ENCODE peak calls at places on chromosome 1, in ten cellular contexts. Q is endodermal cell, W is cardiac muscle cell, I is keratinocyte, M is tibial nerve, X is kidney epithelial cell, N is body of pancreas, V is fibroblast of villous mesenchyme, Z is foreskin fibroblast, E is Karpas-422. L is an unnamed sample.

GRCh38 chr1:17316704-17317103 is 8.7 kb downstream of the PADI4 start:
- DNase-seq in E (no peak), N (no peak), M (no peak), X (no peak), I (no peak), Z (no peak), W (no peak), V (no peak), Q (no peak), L (no peak)

GRCh38 chr1:185644531-185644930 is 89.7 kb upstream of the HMCN1 start:
- DNase-seq in I (peak), N (no peak), X (no peak), M (no peak), V (no peak), Q (no peak), E (no peak), Z (no peak), W (no peak), L (no peak)

GRCh38 chr1:209839875-209840491 is 12.2 kb downstream of the UTP25 start:
- DNase-seq in V (peak), Z (peak), I (peak), Q (no peak), X (peak), W (no peak), N (no peak), E (no peak), M (no peak), L (no peak)

GRCh38 chr1:84348240-84348555 is 46.7 kb downstream of the SAMD13 start:
- DNase-seq in I (no peak), V (peak), Z (peak), M (no peak), E (no peak), X (peak), N (no peak), W (no peak), Q (no peak), L (no peak)

GRCh38 chr1:212667223-212668139 is 32.2 kb downstream of the BATF3 start:
- DNase-seq in V (peak), W (no peak), I (no peak), N (no peak), Q (peak), Z (peak), E (peak), M (peak), X (peak), L (peak)

GRCh38 chr1:41735587-41736290 is 183.0 kb downstream of the HIVEP3 start:
- DNase-seq in Z (no peak), E (no peak), V (peak), W (peak), M (no peak), I (no peak), X (no peak), Q (no peak), N (no peak), L (no peak)

GRCh38 chr1:156336242-156336641 is 1.9 kb downstream of the CCT3 start:
- DNase-seq in X (no peak), I (no peak), W (no peak), V (no peak), Q (no peak), N (no peak), M (no peak), E (peak), Z (peak), L (no peak)

GRCh38 chr1:184745929-184746583 is 8.6 kb downstream of the EDEM3 start:
- DNase-seq in V (peak), X (no peak), E (no peak), Q (no peak), W (no peak), Z (no peak), M (no peak), I (no peak), N (no peak), L (no peak)

GRCh38 chr1:180116964-180117763 is 37.5 kb upstream of the QSOX1 start:
- DNase-seq in Q (no peak), N (no peak), V (peak), W (peak), X (peak), M (no peak), Z (peak), E (no peak), I (no peak), L (no peak)

GRCh38 chr1:30191154-30191702 is 532.2 kb downstream of the MATN1 start:
- DNase-seq in V (peak), N (no peak), X (no peak), W (no peak), E (peak), Z (peak), Q (peak), M (peak), I (no peak), L (peak)

GRCh38 chr1:231236938-231237337 is 4.1 kb upstream of the GNPAT start:
- DNase-seq in I (no peak), Z (no peak), Q (no peak), X (no peak), W (no peak), V (no peak), M (no peak), E (no peak), N (no peak), L (no peak)

GRCh38 chr1:205448540-205449253 is 7.1 kb downstream of the BLACAT1 start:
- DNase-seq in I (no peak), X (no peak), N (no peak), M (no peak), E (no peak), Q (peak), W (no peak), Z (no peak), V (no peak), L (no peak)

GRCh38 chr1:231421616-231421970 is 494 bp downstream of the EGLN1 start:
- DNase-seq in Z (peak), Q (no peak), X (no peak), M (no peak), N (peak), V (peak), E (peak), W (peak), I (no peak), L (peak)

DNA sequence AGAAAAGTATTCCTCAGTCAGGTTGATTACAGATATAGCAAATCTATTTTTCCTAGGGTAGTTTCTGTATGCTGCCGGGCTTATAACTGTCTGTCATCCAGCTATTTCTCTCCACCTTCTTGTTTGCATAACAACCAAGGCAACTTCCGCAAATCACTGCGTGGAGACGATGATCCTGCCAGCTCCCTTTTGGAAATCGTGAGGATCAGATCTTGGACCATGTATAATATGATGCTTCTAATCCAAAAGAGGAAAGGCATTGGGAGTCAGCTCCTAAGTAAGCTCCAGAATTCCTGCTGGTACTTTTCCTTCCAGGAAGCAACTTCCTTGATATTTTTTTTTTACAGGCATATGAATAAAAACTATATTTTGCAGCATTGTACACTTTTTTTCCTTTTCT is 445 bp upstream of the RGS4 start:
- DNase-seq in Q (no peak), Z (peak), X (no peak), W (no peak), N (no peak), E (no peak), I (no peak), M (no peak), V (peak), L (no peak)
- H3K4me3 ChIP-seq in Q (no peak), Z (peak), X (peak), W (peak), N (no peak), E (no peak), I (peak), M (no peak), V (peak), L (peak)

GRCh38 chr1:6157528-6158174 is 22.5 kb downstream of the CHD5 start:
- DNase-seq in E (no peak), Q (peak), V (peak), N (no peak), W (no peak), M (no peak), Z (peak), X (peak), I (peak), L (peak)
- H3K4me3 ChIP-seq in E (no peak), Q (no peak), V (no peak), N (no peak), W (no peak), M (no peak), Z (no peak), X (no peak), I (no peak), L (no peak)

GRCh38 chr1:38527373-38527966 is 332.1 kb downstream of the RRAGC start:
- DNase-seq in Q (no peak), N (no peak), M (no peak), X (no peak), Z (no peak), E (peak), V (no peak), I (peak), W (no peak), L (peak)

GRCh38 chr1:38528600-38528999 is 331.0 kb downstream of the RRAGC start:
- DNase-seq in Q (no peak), X (no peak), Z (no peak), W (no peak), M (no peak), V (no peak), E (no peak), N (no peak), I (no peak), L (no peak)

GRCh38 chr1:38529337-38529860 is 330.2 kb downstream of the RRAGC start:
- DNase-seq in Z (no peak), M (no peak), N (no peak), I (no peak), W (no peak), E (no peak), V (no peak), X (no peak), Q (no peak), L (no peak)

GRCh38 chr1:38530957-38531356 is 328.6 kb downstream of the RRAGC start:
- DNase-seq in I (no peak), X (no peak), V (no peak), W (no peak), M (no peak), Q (no peak), Z (no peak), N (no peak), E (no peak), L (no peak)

GRCh38 chr1:38529946-38530345 is 329.6 kb downstream of the RRAGC start:
- DNase-seq in I (no peak), W (no peak), X (no peak), E (no peak), N (no peak), Q (no peak), M (no peak), Z (no peak), V (no peak), L (no peak)
- H3K4me3 ChIP-seq in I (no peak), W (no peak), X (no peak), E (no peak), N (no peak), Q (no peak), M (no peak), Z (no peak), V (no peak), L (no peak)

GRCh38 chr1:8340456-8340855 is 22.5 kb downstream of the SLC45A1 start:
- DNase-seq in E (no peak), M (no peak), W (no peak), Q (no peak), N (no peak), V (no peak), X (no peak), I (no peak), Z (no peak), L (no peak)

GRCh38 chr1:8342325-8342724 is 24.4 kb downstream of the SLC45A1 start:
- DNase-seq in I (no peak), V (peak), W (no peak), X (no peak), N (no peak), M (no peak), Z (peak), E (no peak), Q (no peak), L (no peak)

GRCh38 chr1:8343464-8344001 is 25.6 kb downstream of the SLC45A1 start:
- DNase-seq in E (no peak), W (no peak), Z (peak), N (peak), I (no peak), X (peak), V (peak), Q (peak), M (peak), L (peak)

GRCh38 chr1:8344893-8345507 is 27.1 kb downstream of the SLC45A1 start:
- DNase-seq in W (no peak), V (no peak), N (no peak), Q (no peak), I (no peak), Z (no peak), M (no peak), X (no peak), E (no peak), L (no peak)

GRCh38 chr1:8343044-8343443 is 25.1 kb downstream of the SLC45A1 start:
- DNase-seq in M (no peak), W (no peak), N (no peak), Q (peak), E (no peak), V (no peak), X (no peak), Z (no peak), I (no peak), L (no peak)
- H3K4me3 ChIP-seq in M (no peak), W (no peak), N (no peak), Q (no peak), E (no peak), V (no peak), X (no peak), Z (no peak), I (no peak), L (no peak)

GRCh38 chr1:51168946-51169345 is 66.9 kb downstream of the C1orf185 start:
- DNase-seq in E (no peak), Z (no peak), N (no peak), V (no peak), M (no peak), X (no peak), W (no peak), I (no peak), Q (no peak), L (no peak)
- H3K4me3 ChIP-seq in E (no peak), Z (no peak), N (no peak), V (no peak), M (no peak), X (no peak), W (no peak), I (no peak), Q (no peak), L (no peak)

GRCh38 chr1:52357397-52357796 is 8.6 kb downstream of the CC2D1B start:
- DNase-seq in N (no peak), W (no peak), M (no peak), I (no peak), X (no peak), V (no peak), Q (no peak), E (no peak), Z (no peak), L (no peak)

GRCh38 chr1:52359676-52360594 is 6.1 kb downstream of the CC2D1B start:
- DNase-seq in Q (no peak), I (no peak), W (no peak), V (no peak), M (no peak), X (no peak), N (no peak), E (no peak), Z (no peak), L (no peak)

GRCh38 chr1:52356818-52357355 is 9.1 kb downstream of the CC2D1B start:
- DNase-seq in W (no peak), N (no peak), V (no peak), E (no peak), X (no peak), Q (no peak), M (no peak), Z (no peak), I (no peak), L (no peak)

GRCh38 chr1:52358851-52359497 is 7.0 kb downstream of the CC2D1B start:
- DNase-seq in Z (no peak), M (no peak), E (no peak), N (no peak), I (no peak), V (no peak), X (no peak), Q (no peak), W (no peak), L (no peak)

DNA sequence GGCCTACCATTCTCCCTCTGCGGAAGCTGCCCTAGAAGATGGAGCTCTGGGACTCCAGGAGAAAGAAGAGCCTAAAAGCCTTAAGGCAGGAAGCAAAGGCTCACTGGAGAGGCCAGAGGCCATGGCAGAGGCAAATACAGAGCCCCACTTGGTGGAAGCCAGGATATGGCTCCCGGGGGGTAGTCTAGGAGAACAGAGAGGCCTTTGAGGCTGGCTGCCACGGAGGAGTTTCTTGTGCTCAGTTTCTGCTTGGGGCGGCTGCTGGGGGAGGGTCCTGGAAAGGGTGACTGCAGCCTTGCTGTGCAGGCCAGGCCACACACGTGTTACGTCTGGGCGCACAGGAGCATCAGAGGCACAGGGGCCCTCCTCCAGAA is 5.4 kb downstream of the CC2D1B start:
- DNase-seq in V (no peak), Z (no peak), N (no peak), W (no peak), M (no peak), I (no peak), X (no peak), E (no peak), Q (no peak), L (no peak)
- H3K4me3 ChIP-seq in V (no peak), Z (no peak), N (no peak), W (no peak), M (no peak), I (no peak), X (no peak), E (no peak), Q (no peak), L (no peak)

DNA sequence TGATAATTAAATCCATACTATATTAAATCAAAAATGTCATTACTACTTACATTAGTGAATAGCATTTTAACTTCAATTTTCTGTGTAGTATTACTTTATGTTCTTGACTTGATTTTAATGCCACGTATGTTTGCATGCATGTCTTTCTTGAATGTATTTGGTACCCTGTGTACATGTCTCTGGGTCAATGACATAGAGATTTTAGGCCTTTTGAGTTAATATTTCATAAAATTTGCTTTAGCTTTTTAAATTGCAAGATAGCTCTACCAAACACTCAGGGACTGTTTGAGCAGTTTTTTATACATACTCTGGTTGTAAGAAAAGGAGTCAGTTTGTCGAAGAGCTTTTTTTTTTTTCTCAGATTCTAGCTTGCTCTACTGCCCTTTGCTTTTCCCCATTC is 1.5 kb downstream of the MLLT11 start:
- DNase-seq in I (no peak), X (no peak), Z (no peak), Q (no peak), N (no peak), E (no peak), V (no peak), M (no peak), W (no peak), L (no peak)
- H3K4me3 ChIP-seq in I (peak), X (peak), Z (peak), Q (peak), N (no peak), E (peak), V (peak), M (no peak), W (peak), L (no peak)

GRCh38 chr1:44812822-44813543 is 4.7 kb downstream of the BTBD19 start:
- DNase-seq in I (no peak), N (peak), M (no peak), W (no peak), Z (peak), V (no peak), X (no peak), E (no peak), Q (peak), L (peak)

GRCh38 chr1:44810101-44810761 is 1.9 kb downstream of the BTBD19 start:
- DNase-seq in X (no peak), E (no peak), M (no peak), W (no peak), N (peak), V (no peak), I (no peak), Z (peak), Q (peak), L (peak)

GRCh38 chr1:44811234-44811633 is 2.9 kb downstream of the BTBD19 start:
- DNase-seq in Q (peak), M (no peak), W (no peak), Z (no peak), E (no peak), X (no peak), V (no peak), N (peak), I (no peak), L (no peak)

GRCh38 chr1:44808938-44809917 is 905 bp downstream of the BTBD19 start:
- DNase-seq in Z (peak), E (peak), Q (peak), W (no peak), X (no peak), V (peak), M (no peak), I (no peak), N (peak), L (peak)

DNA sequence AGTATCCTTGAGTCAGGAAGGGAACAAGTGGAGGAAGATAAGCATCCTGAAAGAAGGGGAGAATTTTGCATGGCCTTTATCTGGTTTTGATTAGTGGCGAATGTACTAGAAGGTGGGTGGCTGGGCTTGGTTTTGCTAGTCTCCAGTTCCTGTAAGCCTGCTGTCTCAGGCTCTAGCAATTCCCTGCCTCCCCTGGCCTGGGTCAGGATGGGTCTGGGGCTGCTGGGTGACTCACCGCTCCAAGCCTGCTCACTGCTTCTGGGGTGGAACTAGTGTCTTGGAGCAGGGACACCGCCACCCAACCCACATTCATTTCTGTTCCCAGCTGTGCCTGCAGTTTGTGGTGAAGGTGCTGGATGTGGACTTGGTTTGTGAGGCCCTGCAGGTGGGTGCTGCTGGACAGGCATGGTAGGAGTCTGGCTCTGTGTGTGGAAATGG is 3.4 kb downstream of the BTBD19 start:
- DNase-seq in Q (peak), V (peak), W (no peak), Z (peak), I (no peak), X (no peak), E (no peak), N (peak), M (no peak), L (no peak)
- H3K4me3 ChIP-seq in Q (no peak), V (peak), W (no peak), Z (no peak), I (no peak), X (no peak), E (no peak), N (no peak), M (no peak), L (no peak)

GRCh38 chr1:10793129-10793651 is 3.3 kb downstream of the CASZ1 start:
- DNase-seq in I (no peak), E (no peak), X (no peak), V (peak), N (no peak), Z (peak), M (no peak), W (no peak), Q (no peak), L (peak)
- H3K4me3 ChIP-seq in I (peak), E (no peak), X (no peak), V (no peak), N (peak), Z (no peak), M (no peak), W (peak), Q (peak), L (peak)

GRCh38 chr1:201695607-201696006 is 133.3 kb upstream of the IPO9 start:
- DNase-seq in X (no peak), Z (no peak), I (no peak), M (no peak), W (no peak), N (no peak), E (no peak), V (no peak), Q (no peak), L (no peak)
- H3K4me3 ChIP-seq in X (no peak), Z (no peak), I (no peak), M (no peak), W (no peak), N (no peak), E (no peak), V (no peak), Q (no peak), L (no peak)